ENCODE peak calls at places on chromosomes 3 and 15, in ten cellular contexts. One of them, this sample, is unnamed.

GRCh38 chr15:101172421-101173097 is 79.3 kb downstream of the CHSY1 start:
- DNase-seq in HFFc6: no peak
- DNase-seq in NCI-H1092: no peak
- DNase-seq in pons: no peak
- DNase-seq in CD4-positive, alpha-beta T cell: no peak
- DNase-seq in posterior vena cava: peak; percentile 64
- DNase-seq in A172: no peak
- DNase-seq in activated CD8-positive, alpha-beta memory T cell treated with anti-CD3 and anti-CD28 coated beads for 24 hours: no peak
- DNase-seq in astrocyte of the spinal cord: no peak
- DNase-seq in stimulated activated CD4-positive, alpha-beta T cell treated with anti-CD3 and anti-CD28 coated beads, Interleukin-12 subunit alpha, Interleukin-12 subunit beta, amount 100 ng/mL, for 4 hours: no peak
- DNase-seq in this sample: no peak

GRCh38 chr3:187616307-187616939 is 53.8 kb downstream of the SST start:
- DNase-seq in HFFc6: peak; percentile 57
- DNase-seq in posterior vena cava: no peak
- DNase-seq in activated CD8-positive, alpha-beta memory T cell treated with anti-CD3 and anti-CD28 coated beads for 24 hours: peak; percentile 72
- DNase-seq in stimulated activated CD4-positive, alpha-beta T cell treated with anti-CD3 and anti-CD28 coated beads, Interleukin-12 subunit alpha, Interleukin-12 subunit beta, amount 100 ng/mL, for 4 hours: peak; percentile 38
- DNase-seq in astrocyte of the spinal cord: peak; percentile 45
- DNase-seq in A172: peak; percentile 33
- DNase-seq in pons: peak; percentile 41
- DNase-seq in NCI-H1092: peak; percentile 23
- DNase-seq in CD4-positive, alpha-beta T cell: peak; percentile 9
- DNase-seq in this sample: no peak

GRCh38 chr3:120894285-120894684 is 13.7 kb upstream of the STXBP5L start:
- DNase-seq in pons: no peak
- DNase-seq in A172: peak; percentile 92
- DNase-seq in activated CD8-positive, alpha-beta memory T cell treated with anti-CD3 and anti-CD28 coated beads for 24 hours: no peak
- DNase-seq in HFFc6: peak; percentile 43
- DNase-seq in astrocyte of the spinal cord: peak; percentile 13
- DNase-seq in posterior vena cava: no peak
- DNase-seq in CD4-positive, alpha-beta T cell: no peak
- DNase-seq in NCI-H1092: no peak
- DNase-seq in stimulated activated CD4-positive, alpha-beta T cell treated with anti-CD3 and anti-CD28 coated beads, Interleukin-12 subunit alpha, Interleukin-12 subunit beta, amount 100 ng/mL, for 4 hours: no peak
- DNase-seq in this sample: no peak

GRCh38 chr3:46453526-46454208 is 11.0 kb downstream of the LTF start:
- DNase-seq in pons: no peak
- DNase-seq in A172: no peak
- DNase-seq in astrocyte of the spinal cord: no peak
- DNase-seq in CD4-positive, alpha-beta T cell: no peak
- DNase-seq in HFFc6: no peak
- DNase-seq in NCI-H1092: no peak
- DNase-seq in activated CD8-positive, alpha-beta memory T cell treated with anti-CD3 and anti-CD28 coated beads for 24 hours: no peak
- DNase-seq in posterior vena cava: no peak
- DNase-seq in stimulated activated CD4-positive, alpha-beta T cell treated with anti-CD3 and anti-CD28 coated beads, Interleukin-12 subunit alpha, Interleukin-12 subunit beta, amount 100 ng/mL, for 4 hours: no peak
- DNase-seq in this sample: no peak

GRCh38 chr15:32148833-32149555 is 118.7 kb downstream of the CHRNA7 start:
- DNase-seq in NCI-H1092: no peak
- DNase-seq in pons: no peak
- DNase-seq in posterior vena cava: no peak
- DNase-seq in CD4-positive, alpha-beta T cell: no peak
- DNase-seq in A172: no peak
- DNase-seq in stimulated activated CD4-positive, alpha-beta T cell treated with anti-CD3 and anti-CD28 coated beads, Interleukin-12 subunit alpha, Interleukin-12 subunit beta, amount 100 ng/mL, for 4 hours: no peak
- DNase-seq in HFFc6: no peak
- DNase-seq in astrocyte of the spinal cord: no peak
- DNase-seq in activated CD8-positive, alpha-beta memory T cell treated with anti-CD3 and anti-CD28 coated beads for 24 hours: no peak
- DNase-seq in this sample: no peak

GRCh38 chr3:177318559-177318958 is 121.3 kb upstream of the TBL1XR1 start:
- DNase-seq in activated CD8-positive, alpha-beta memory T cell treated with anti-CD3 and anti-CD28 coated beads for 24 hours: no peak
- DNase-seq in HFFc6: no peak
- DNase-seq in pons: no peak
- DNase-seq in NCI-H1092: no peak
- DNase-seq in posterior vena cava: no peak
- DNase-seq in CD4-positive, alpha-beta T cell: no peak
- DNase-seq in astrocyte of the spinal cord: no peak
- DNase-seq in A172: no peak
- DNase-seq in stimulated activated CD4-positive, alpha-beta T cell treated with anti-CD3 and anti-CD28 coated beads, Interleukin-12 subunit alpha, Interleukin-12 subunit beta, amount 100 ng/mL, for 4 hours: no peak
- DNase-seq in this sample: no peak

GRCh38 chr3:141057436-141057835 is 6.3 kb downstream of the SPSB4 start:
- DNase-seq in pons: no peak
- DNase-seq in CD4-positive, alpha-beta T cell: no peak
- DNase-seq in astrocyte of the spinal cord: no peak
- DNase-seq in NCI-H1092: no peak
- DNase-seq in stimulated activated CD4-positive, alpha-beta T cell treated with anti-CD3 and anti-CD28 coated beads, Interleukin-12 subunit alpha, Interleukin-12 subunit beta, amount 100 ng/mL, for 4 hours: no peak
- DNase-seq in posterior vena cava: no peak
- DNase-seq in A172: no peak
- DNase-seq in HFFc6: no peak
- DNase-seq in activated CD8-positive, alpha-beta memory T cell treated with anti-CD3 and anti-CD28 coated beads for 24 hours: no peak
- DNase-seq in this sample: no peak

GRCh38 chr3:44045476-44046275 is 196.0 kb upstream of the TOPAZ1 start:
- DNase-seq in NCI-H1092: peak; percentile 72
- DNase-seq in pons: no peak
- DNase-seq in A172: peak; percentile 37
- DNase-seq in CD4-positive, alpha-beta T cell: no peak
- DNase-seq in posterior vena cava: no peak
- DNase-seq in activated CD8-positive, alpha-beta memory T cell treated with anti-CD3 and anti-CD28 coated beads for 24 hours: no peak
- DNase-seq in astrocyte of the spinal cord: peak; percentile 49
- DNase-seq in stimulated activated CD4-positive, alpha-beta T cell treated with anti-CD3 and anti-CD28 coated beads, Interleukin-12 subunit alpha, Interleukin-12 subunit beta, amount 100 ng/mL, for 4 hours: no peak
- DNase-seq in HFFc6: peak; percentile 32
- DNase-seq in this sample: peak; percentile 42